ENCODE peak calls at places on chromosomes 5 and 9, in eight cellular contexts. P is pancreas; F is NT2/D1; M is mammary epithelial cell; L is transverse colon; Q is small intestine; E is effector memory CD4-positive, alpha-beta T cell; I is neural progenitor cell. V is an unnamed sample.

GRCh38 chr9:129307227-129307970 is 129.3 kb upstream of the IER5L start:
- DNase-seq in P (no peak), F (no peak), M (no peak), L (no peak), Q (no peak), E (no peak), I (no peak), V (no peak)

GRCh38 chr5:103674321-103674720 is 111.7 kb upstream of the NUDT12 start:
- DNase-seq in P (no peak), F (no peak), M (no peak), L (no peak), Q (no peak), E (no peak), I (no peak), V (no peak)

GRCh38 chr5:53403291-53403690 is 77.1 kb upstream of the FST start:
- DNase-seq in P (no peak), F (no peak), M (no peak), L (no peak), Q (no peak), E (no peak), I (no peak), V (no peak)

GRCh38 chr9:69527454-69527853 is 144.7 kb downstream of the APBA1 start:
- DNase-seq in P (no peak), F (no peak), M (no peak), L (no peak), Q (no peak), E (no peak), I (no peak), V (no peak)

GRCh38 chr9:2173170-2173569 is 158.0 kb downstream of the SMARCA2 start:
- DNase-seq in P (no peak), F (no peak), M (no peak), L (no peak), Q (no peak), E (no peak), I (no peak), V (no peak)

GRCh38 chr5:27706832-27707231 is 668.4 kb upstream of the CDH9 start:
- DNase-seq in P (no peak), F (no peak), M (peak; percentile 57), L (no peak), Q (no peak), E (no peak), I (no peak), V (no peak)

GRCh38 chr5:96794757-96795156 is 13.0 kb downstream of the ERAP1 start:
- DNase-seq in P (no peak), F (no peak), M (no peak), L (no peak), Q (no peak), E (peak; percentile 18), I (no peak), V (no peak)

GRCh38 chr5:18465833-18466681 is 831.8 kb downstream of the TAF11L14 start:
- DNase-seq in P (peak; percentile 61), F (peak; percentile 55), M (peak; percentile 51), L (peak; percentile 52), Q (peak; percentile 40), E (no peak), I (peak; percentile 74), V (peak; percentile 61)

GRCh38 chr9:126326228-126327015 is at the start of gene MVB12B:
- DNase-seq in P (peak; percentile 49), F (no peak), M (no peak), L (peak; percentile 39), Q (peak; percentile 17), E (peak; percentile 36), I (peak; percentile 86), V (peak; percentile 46)

GRCh38 chr5:94623026-94623425 is 4.6 kb downstream of the SLF1 start:
- DNase-seq in P (no peak), F (no peak), M (no peak), L (no peak), Q (no peak), E (no peak), I (no peak), V (no peak)

GRCh38 chr5:96687812-96688453 is 25.8 kb downstream of the CAST start:
- DNase-seq in P (no peak), F (no peak), M (no peak), L (no peak), Q (peak; percentile 66), E (no peak), I (peak; percentile 22), V (no peak)

GRCh38 chr5:5494489-5495402 is 72.3 kb downstream of the ICE1 start:
- DNase-seq in P (peak; percentile 85), F (peak; percentile 64), M (peak; percentile 17), L (peak; percentile 90), Q (peak; percentile 88), E (peak; percentile 85), I (peak; percentile 94), V (no peak)

GRCh38 chr9:75451505-75451904 is 363.2 kb downstream of the OSTF1 start:
- DNase-seq in P (no peak), F (no peak), M (no peak), L (no peak), Q (no peak), E (no peak), I (no peak), V (peak; percentile 68)

GRCh38 chr5:88861213-88861612 is 21.8 kb downstream of the MEF2C start:
- DNase-seq in P (no peak), F (no peak), M (peak; percentile 65), L (no peak), Q (no peak), E (no peak), I (no peak), V (no peak)

GRCh38 chr5:120396186-120396585 is 67.9 kb upstream of the PRR16 start:
- DNase-seq in P (no peak), F (no peak), M (peak; percentile 66), L (no peak), Q (no peak), E (no peak), I (no peak), V (no peak)

GRCh38 chr9:121612511-121612998 is 38.9 kb upstream of the DAB2IP start:
- DNase-seq in P (no peak), F (no peak), M (peak; percentile 51), L (peak; percentile 53), Q (peak; percentile 40), E (no peak), I (peak; percentile 50), V (no peak)

GRCh38 chr5:76790632-76791290 is 28.1 kb upstream of the F2RL1 start:
- DNase-seq in P (no peak), F (no peak), M (peak; percentile 97), L (no peak), Q (peak; percentile 56), E (no peak), I (no peak), V (peak; percentile 98)

GRCh38 chr5:74080157-74080556 is 454.2 kb downstream of the ARHGEF28 start:
- DNase-seq in P (no peak), F (no peak), M (no peak), L (no peak), Q (no peak), E (no peak), I (no peak), V (no peak)

GRCh38 chr5:103207001-103207400 is 51.6 kb upstream of the MACIR start:
- DNase-seq in P (no peak), F (no peak), M (no peak), L (no peak), Q (no peak), E (no peak), I (no peak), V (no peak)

GRCh38 chr5:181186022-181186421 is 19.0 kb downstream of the TRIM7 start:
- DNase-seq in P (no peak), F (no peak), M (no peak), L (no peak), Q (no peak), E (no peak), I (no peak), V (no peak)

GRCh38 chr9:36603006-36603405 is 30.3 kb downstream of the MELK start:
- DNase-seq in P (no peak), F (no peak), M (no peak), L (no peak), Q (no peak), E (no peak), I (no peak), V (no peak)

GRCh38 chr5:88897748-88898147 is 14.8 kb upstream of the MEF2C start:
- DNase-seq in P (no peak), F (no peak), M (no peak), L (no peak), Q (no peak), E (no peak), I (no peak), V (no peak)

GRCh38 chr5:167378894-167379723 is 912.3 kb upstream of the WWC1 start:
- DNase-seq in P (peak; percentile 7), F (no peak), M (peak; percentile 1), L (peak; percentile 47), Q (peak; percentile 67), E (no peak), I (no peak), V (no peak)

GRCh38 chr5:126519637-126520592 is 75.1 kb downstream of the ALDH7A1 start:
- DNase-seq in P (no peak), F (no peak), M (peak; percentile 37), L (peak; percentile 29), Q (no peak), E (no peak), I (no peak), V (no peak)

GRCh38 chr5:147037517-147038205 is 159.1 kb upstream of the PPP2R2B start:
- DNase-seq in P (no peak), F (no peak), M (peak; percentile 83), L (no peak), Q (no peak), E (no peak), I (no peak), V (no peak)

GRCh38 chr9:96769989-96770388 is 7.9 kb downstream of the ZNF510 start:
- DNase-seq in P (no peak), F (no peak), M (no peak), L (no peak), Q (no peak), E (no peak), I (no peak), V (no peak)
- H3K9me3 ChIP-seq in P (no peaks in the 10 kb centered on the region), F (peaks cover 78% of the 10 kb centered on the region), M (peaks cover 33% of the 10 kb centered on the region), L (peaks cover 66% of the 10 kb centered on the region), Q (no peaks in the 10 kb centered on the region), E (peaks cover 36% of the 10 kb centered on the region), I (peaks cover 47% of the 10 kb centered on the region), V (peaks cover 9% of the 10 kb centered on the region)

GRCh38 chr9:133573791-133574515 is 35.2 kb downstream of the FAM163B start:
- DNase-seq in P (no peak), F (no peak), M (no peak), L (no peak), Q (no peak), E (no peak), I (no peak), V (no peak)
- H3K27me3 ChIP-seq in P (no peaks in the 10 kb centered on the region), F (no peaks in the 10 kb centered on the region), M (peaks cover 7% of the 10 kb centered on the region), L (peaks cover 15% of the 10 kb centered on the region), Q (no peaks in the 10 kb centered on the region), E (peaks cover 13% of the 10 kb centered on the region), I (no peaks in the 10 kb centered on the region), V (peaks cover 12% of the 10 kb centered on the region)

GRCh38 chr5:72776684-72777083 is 39.8 kb upstream of the TNPO1 start:
- DNase-seq in P (no peak), F (no peak), M (no peak), L (no peak), Q (no peak), E (no peak), I (no peak), V (no peak)
- H3K9me3 ChIP-seq in P (no peaks in the 10 kb centered on the region), F (peaks cover 4% of the 10 kb centered on the region), M (peaks cover 6% of the 10 kb centered on the region), L (peaks cover 21% of the 10 kb centered on the region), Q (no peaks in the 10 kb centered on the region), E (no peaks in the 10 kb centered on the region), I (peaks cover 24% of the 10 kb centered on the region), V (peaks cover 3% of the 10 kb centered on the region)

DNA sequence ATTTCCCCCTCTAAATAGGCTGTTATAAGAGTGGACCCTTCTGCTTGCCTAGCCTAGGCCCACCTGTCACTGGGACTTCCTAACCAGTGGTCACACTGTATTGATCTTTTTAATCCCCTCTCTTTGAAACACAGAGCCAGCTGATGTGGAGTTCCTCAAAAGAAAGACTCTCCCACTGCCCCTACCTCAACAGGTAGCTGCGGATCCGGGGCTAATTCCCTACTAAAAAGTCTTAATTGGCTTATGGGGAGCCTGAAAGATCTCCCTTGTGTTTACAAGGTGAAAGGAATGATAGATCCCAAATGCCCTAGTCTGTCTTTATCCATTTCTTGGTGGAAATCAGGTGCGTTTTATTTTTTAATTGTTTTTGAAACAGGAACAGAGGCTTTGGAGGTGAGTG is 2.0 kb downstream of the NEUROG1 start:
- DNase-seq in P (no peak), F (no peak), M (no peak), L (no peak), Q (no peak), E (no peak), I (peak; percentile 57), V (peak; percentile 5)
- H3K27me3 ChIP-seq in P (no peaks in the 10 kb centered on the region), F (peaks cover 99% of the 10 kb centered on the region), M (peaks cover 26% of the 10 kb centered on the region), L (peaks cover 100% of the 10 kb centered on the region), Q (peaks cover 19% of the 10 kb centered on the region), E (peaks cover 13% of the 10 kb centered on the region), I (peaks cover 100% of the 10 kb centered on the region), V (peaks cover 96% of the 10 kb centered on the region)

V was measured in SJSA1.